ENCODE peak calls at places on chromosome X, in six cellular contexts. One of them, this sample, is unnamed.

GRCh38 chrX:72027914-72028307 is 103.8 kb downstream of the RTL5 start:
- DNase-seq in effector CD4-positive, alpha-beta T cell: no peak
- DNase-seq in naive thymus-derived CD4-positive, alpha-beta T cell: no peak
- DNase-seq in NAMALWA: no peak
- DNase-seq in ovary: no peak
- DNase-seq in CD8-positive, alpha-beta T cell: no peak
- DNase-seq in this sample: no peak

GRCh38 chrX:9272166-9272565 is 192.7 kb upstream of the TBL1X start:
- DNase-seq in effector CD4-positive, alpha-beta T cell: no peak
- DNase-seq in naive thymus-derived CD4-positive, alpha-beta T cell: no peak
- DNase-seq in NAMALWA: no peak
- DNase-seq in ovary: no peak
- DNase-seq in CD8-positive, alpha-beta T cell: no peak
- DNase-seq in this sample: no peak

GRCh38 chrX:150446151-150446550 is 83.0 kb downstream of the MAMLD1 start:
- DNase-seq in effector CD4-positive, alpha-beta T cell: no peak
- DNase-seq in naive thymus-derived CD4-positive, alpha-beta T cell: no peak
- DNase-seq in NAMALWA: no peak
- DNase-seq in ovary: no peak
- DNase-seq in CD8-positive, alpha-beta T cell: no peak
- DNase-seq in this sample: peak; percentile 65

GRCh38 chrX:136467321-136467720 is 20.4 kb upstream of the BRS3 start:
- DNase-seq in effector CD4-positive, alpha-beta T cell: no peak
- DNase-seq in naive thymus-derived CD4-positive, alpha-beta T cell: no peak
- DNase-seq in NAMALWA: no peak
- DNase-seq in ovary: no peak
- DNase-seq in CD8-positive, alpha-beta T cell: no peak
- DNase-seq in this sample: no peak

GRCh38 chrX:40166582-40166981 is 68.8 kb upstream of the BCOR start:
- DNase-seq in effector CD4-positive, alpha-beta T cell: no peak
- DNase-seq in naive thymus-derived CD4-positive, alpha-beta T cell: no peak
- DNase-seq in NAMALWA: peak; percentile 63
- DNase-seq in ovary: peak; percentile 35
- DNase-seq in CD8-positive, alpha-beta T cell: no peak
- DNase-seq in this sample: no peak

GRCh38 chrX:41386222-41386990 is 52.4 kb downstream of the DDX3X start:
- DNase-seq in effector CD4-positive, alpha-beta T cell: no peak
- DNase-seq in naive thymus-derived CD4-positive, alpha-beta T cell: no peak
- DNase-seq in NAMALWA: no peak
- DNase-seq in ovary: no peak
- DNase-seq in CD8-positive, alpha-beta T cell: no peak
- DNase-seq in this sample: no peak

GRCh38 chrX:153426204-153426603 is 14.9 kb downstream of the ZFP92 start:
- DNase-seq in effector CD4-positive, alpha-beta T cell: no peak
- DNase-seq in naive thymus-derived CD4-positive, alpha-beta T cell: no peak
- DNase-seq in NAMALWA: no peak
- DNase-seq in ovary: no peak
- DNase-seq in CD8-positive, alpha-beta T cell: no peak
- DNase-seq in this sample: no peak

GRCh38 chrX:41351923-41352322 is 18.0 kb downstream of the DDX3X start:
- DNase-seq in effector CD4-positive, alpha-beta T cell: no peak
- DNase-seq in naive thymus-derived CD4-positive, alpha-beta T cell: no peak
- DNase-seq in NAMALWA: no peak
- DNase-seq in ovary: no peak
- DNase-seq in CD8-positive, alpha-beta T cell: no peak
- DNase-seq in this sample: no peak

GRCh38 chrX:39826813-39827543 is 270.8 kb downstream of the BCOR start:
- DNase-seq in effector CD4-positive, alpha-beta T cell: no peak
- DNase-seq in naive thymus-derived CD4-positive, alpha-beta T cell: no peak
- DNase-seq in NAMALWA: no peak
- DNase-seq in ovary: no peak
- DNase-seq in CD8-positive, alpha-beta T cell: no peak
- DNase-seq in this sample: no peak

GRCh38 chrX:122055979-122056715 is 1008.7 kb downstream of the GLUD2 start:
- DNase-seq in effector CD4-positive, alpha-beta T cell: no peak
- DNase-seq in naive thymus-derived CD4-positive, alpha-beta T cell: no peak
- DNase-seq in NAMALWA: no peak
- DNase-seq in ovary: no peak
- DNase-seq in CD8-positive, alpha-beta T cell: no peak
- DNase-seq in this sample: no peak

GRCh38 chrX:124863303-124863702 is 456.4 kb upstream of the TEX13C start:
- DNase-seq in effector CD4-positive, alpha-beta T cell: no peak
- DNase-seq in naive thymus-derived CD4-positive, alpha-beta T cell: no peak
- DNase-seq in NAMALWA: peak; percentile 0
- DNase-seq in ovary: no peak
- DNase-seq in CD8-positive, alpha-beta T cell: no peak
- DNase-seq in this sample: no peak